ENCODE peak calls at places on chromosomes 2 and 18, in eight cellular contexts. X is A549; C is NB4; L is neural crest cell; H is dorsolateral prefrontal cortex; G is ovary; R is B cell; T is CD8-positive, alpha-beta T cell. J is an unnamed sample.
A peak's percentile ranks its signal among the peaks of the same experiment; 100 is the strongest.

GRCh38 chr2:129748653-129749052 is 230.8 kb upstream of the RAB6C start:
- DNase-seq in X (no peak), C (peak; percentile 34), L (no peak), H (no peak), G (no peak), R (no peak), T (no peak), J (no peak)

GRCh38 chr2:62489162-62489561 is 16.8 kb downstream of the TMEM17 start:
- DNase-seq in X (no peak), C (no peak), L (no peak), H (no peak), G (no peak), R (no peak), T (no peak), J (no peak)

GRCh38 chr2:241412144-241412543 is 56.1 kb downstream of the FARP2 start:
- DNase-seq in X (no peak), C (peak; percentile 49), L (no peak), H (no peak), G (no peak), R (no peak), T (no peak), J (peak; percentile 28)

GRCh38 chr2:28956415-28956826 is 24.7 kb upstream of the TOGARAM2 start:
- DNase-seq in X (no peak), C (peak; percentile 51), L (peak; percentile 48), H (no peak), G (no peak), R (no peak), T (peak; percentile 70), J (no peak)

GRCh38 chr2:204152616-204153015 is 216.1 kb downstream of the ICOS start:
- DNase-seq in X (no peak), C (no peak), L (no peak), H (no peak), G (no peak), R (no peak), T (no peak), J (no peak)

GRCh38 chr2:74188018-74188601 is 9.4 kb upstream of the MOB1A start:
- DNase-seq in X (no peak), C (no peak), L (no peak), H (no peak), G (no peak), R (no peak), T (no peak), J (no peak)

GRCh38 chr2:109318150-109318948 is 189.3 kb downstream of the SH3RF3 start:
- DNase-seq in X (no peak), C (no peak), L (no peak), H (peak; percentile 46), G (peak; percentile 83), R (no peak), T (no peak), J (peak; percentile 54)

GRCh38 chr18:58308463-58308862 is 264.4 kb downstream of the NEDD4L start:
- DNase-seq in X (no peak), C (no peak), L (no peak), H (no peak), G (no peak), R (no peak), T (no peak), J (no peak)

GRCh38 chr2:152523091-152523490 is 188.1 kb downstream of the FMNL2 start:
- DNase-seq in X (no peak), C (no peak), L (no peak), H (no peak), G (no peak), R (no peak), T (no peak), J (no peak)

GRCh38 chr18:22983175-22983574 is 50.0 kb downstream of the RBBP8 start:
- DNase-seq in X (peak; percentile 6), C (peak; percentile 42), L (no peak), H (no peak), G (no peak), R (no peak), T (no peak), J (no peak)

GRCh38 chr2:113324684-113325160 is 46.0 kb upstream of the PAX8 start:
- DNase-seq in X (peak; percentile 80), C (peak; percentile 67), L (peak; percentile 64), H (no peak), G (peak; percentile 54), R (no peak), T (no peak), J (no peak)

GRCh38 chr2:39723946-39724827 is 54.9 kb downstream of the THUMPD2 start:
- DNase-seq in X (no peak), C (no peak), L (no peak), H (no peak), G (no peak), R (no peak), T (no peak), J (no peak)

GRCh38 chr2:241724259-241724974 is 10.0 kb upstream of the D2HGDH start:
- DNase-seq in X (no peak), C (peak; percentile 35), L (no peak), H (no peak), G (no peak), R (no peak), T (peak; percentile 51), J (no peak)

GRCh38 chr2:169072163-169072925 is 3.0 kb downstream of the DHRS9 start:
- DNase-seq in X (no peak), C (peak; percentile 88), L (no peak), H (no peak), G (no peak), R (no peak), T (no peak), J (no peak)

GRCh38 chr2:84302513-84303412 is 156.3 kb downstream of the SUCLG1 start:
- DNase-seq in X (peak; percentile 61), C (peak; percentile 69), L (peak; percentile 57), H (peak; percentile 30), G (no peak), R (no peak), T (no peak), J (no peak)

GRCh38 chr2:64354857-64355680 is 98.9 kb upstream of the LGALSL start:
- DNase-seq in X (peak; percentile 86), C (no peak), L (no peak), H (no peak), G (no peak), R (no peak), T (no peak), J (no peak)

GRCh38 chr2:149648282-149649030 is 60.9 kb upstream of the MMADHC start:
- DNase-seq in X (peak; percentile 17), C (no peak), L (no peak), H (no peak), G (no peak), R (no peak), T (no peak), J (no peak)

GRCh38 chr2:167890739-167891138 is 356.7 kb downstream of the STK39 start:
- DNase-seq in X (no peak), C (no peak), L (no peak), H (no peak), G (no peak), R (no peak), T (no peak), J (no peak)

GRCh38 chr2:101368371-101368770 is 18.9 kb downstream of the CREG2 start:
- DNase-seq in X (no peak), C (peak; percentile 83), L (no peak), H (no peak), G (no peak), R (no peak), T (no peak), J (no peak)

GRCh38 chr2:161873689-161874088 is 200.3 kb downstream of the DPP4 start:
- DNase-seq in X (no peak), C (no peak), L (no peak), H (no peak), G (no peak), R (no peak), T (no peak), J (no peak)

GRCh38 chr2:191790737-191791136 is 56.2 kb downstream of the CAVIN2 start:
- DNase-seq in X (no peak), C (no peak), L (no peak), H (no peak), G (no peak), R (no peak), T (no peak), J (no peak)

DNA sequence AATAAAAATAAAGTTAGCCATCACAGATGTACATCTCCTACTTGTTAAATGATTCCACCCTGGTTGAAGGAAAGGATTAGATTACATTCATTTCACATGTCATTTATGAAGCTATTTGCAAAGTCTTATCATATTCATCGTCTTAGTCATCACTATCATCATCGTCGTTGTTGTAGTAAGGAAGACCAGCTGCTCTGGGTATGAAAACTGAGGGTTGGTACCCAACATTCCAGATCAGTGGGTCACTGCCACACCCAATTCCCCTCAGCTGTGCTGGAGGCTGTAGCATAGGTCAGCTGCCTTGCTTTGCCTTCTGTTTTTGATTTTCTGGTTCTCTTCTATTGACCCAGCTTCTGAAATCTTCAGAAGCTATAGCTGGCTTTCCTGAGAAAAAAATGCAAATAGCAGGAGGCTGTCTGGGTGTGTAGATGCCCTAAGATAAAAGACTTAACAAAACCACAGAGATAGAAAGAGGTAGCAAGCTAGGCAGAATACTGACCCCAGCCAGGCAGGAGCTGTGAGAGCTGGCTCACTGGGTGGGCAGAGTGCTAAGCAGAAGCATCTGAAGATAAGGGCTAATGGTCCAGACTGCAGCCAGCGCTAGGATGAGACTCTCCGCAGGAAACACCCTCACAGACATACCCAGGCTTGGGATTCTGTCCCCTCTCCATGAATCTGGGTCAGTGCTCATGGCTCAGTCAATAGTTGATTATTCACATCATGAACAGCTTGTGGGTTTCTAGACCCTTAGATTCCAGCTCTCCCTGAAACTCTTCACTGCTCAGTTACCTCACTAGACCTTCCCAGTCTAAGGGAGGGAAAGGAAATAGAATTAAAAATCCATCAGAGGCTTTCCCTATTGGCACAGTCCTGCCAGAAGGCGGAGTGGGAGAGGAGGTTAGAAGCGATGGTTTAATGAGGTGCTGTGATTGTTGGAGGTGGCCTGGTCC is 21.2 kb upstream of the CCBE1 start:
- DNase-seq in X (peak; percentile 49), C (no peak), L (no peak), H (no peak), G (no peak), R (no peak), T (no peak), J (no peak)
- TF ChIP-seq CTCF in X (no peak), C (no peak), L (no peak), H (no peak), G (no peak), R (no peak), T (no peak), J (no peak)

DNA sequence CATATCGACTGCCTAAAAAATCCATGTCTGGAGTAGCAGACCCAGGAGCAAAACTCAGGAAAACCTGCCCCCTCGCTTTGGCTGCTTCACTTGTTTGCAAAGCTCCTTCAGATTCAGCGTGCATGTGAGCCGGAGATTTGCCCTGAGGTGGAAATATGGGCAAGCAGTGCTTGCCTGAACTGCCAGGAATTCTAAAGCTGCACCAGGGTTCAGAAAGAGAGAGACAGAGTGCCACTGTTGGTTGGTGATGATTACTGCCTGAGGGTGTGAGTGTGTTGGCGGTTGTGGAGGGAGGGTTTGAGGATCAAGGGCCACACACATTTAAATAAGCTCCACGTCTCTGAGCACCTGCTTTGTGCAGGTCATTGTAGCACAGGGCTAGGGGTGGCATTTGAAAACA is 139.6 kb upstream of the RGPD4 start:
- DNase-seq in X (no peak), C (no peak), L (no peak), H (no peak), G (no peak), R (no peak), T (no peak), J (no peak)
- TF ChIP-seq CTCF in X (no peak), C (no peak), L (no peak), H (no peak), G (no peak), R (no peak), T (no peak), J (no peak)

GRCh38 chr18:35917043-35917442 is 55.4 kb upstream of the RMP24 start:
- DNase-seq in X (no peak), C (no peak), L (no peak), H (no peak), G (no peak), R (no peak), T (no peak), J (no peak)
- TF ChIP-seq CTCF in X (no peak), C (peak; percentile 14), L (no peak), H (no peak), G (no peak), R (no peak), T (no peak), J (no peak)

GRCh38 chr2:72713857-72714256 is 112.0 kb downstream of the EXOC6B start:
- DNase-seq in X (no peak), C (no peak), L (no peak), H (no peak), G (no peak), R (no peak), T (no peak), J (no peak)
- TF ChIP-seq CTCF in X (no peak), C (peak; percentile 7), L (peak; percentile 33), H (no peak), G (no peak), R (no peak), T (no peak), J (no peak)

J was measured in omental fat pad.